ENCODE peak calls at places on chromosomes 12 and 14, in seven cellular contexts. One of them, this sample, is unnamed.
A peak's percentile ranks its signal among the peaks of the same experiment; 100 is the strongest.

GRCh38 chr12:131920157-131920508 is 8.9 kb upstream of the PUS1 start:
- DNase-seq in Peyer's patch: no peak
- DNase-seq in GM23338: no peak
- DNase-seq in GM23248: no peak
- DNase-seq in esophagus squamous epithelium: no peak
- DNase-seq in cardiac muscle cell: no peak
- DNase-seq in CD8-positive, alpha-beta memory T cell: no peak
- DNase-seq in this sample: no peak

GRCh38 chr14:32078030-32078793 is 1.1 kb downstream of the ARHGAP5 start:
- DNase-seq in Peyer's patch: peak; percentile 74
- DNase-seq in GM23338: peak; percentile 8
- DNase-seq in GM23248: peak; percentile 60
- DNase-seq in esophagus squamous epithelium: no peak
- DNase-seq in cardiac muscle cell: peak; percentile 51
- DNase-seq in CD8-positive, alpha-beta memory T cell: no peak
- DNase-seq in this sample: no peak

GRCh38 chr14:39015360-39015961 is 87.6 kb downstream of the SEC23A start:
- DNase-seq in Peyer's patch: no peak
- DNase-seq in GM23338: peak; percentile 75
- DNase-seq in GM23248: peak; percentile 71
- DNase-seq in esophagus squamous epithelium: no peak
- DNase-seq in cardiac muscle cell: peak; percentile 61
- DNase-seq in CD8-positive, alpha-beta memory T cell: no peak
- DNase-seq in this sample: no peak

GRCh38 chr14:22221508-22221907 is 367.5 kb downstream of the DAD1 start:
- DNase-seq in Peyer's patch: no peak
- DNase-seq in GM23338: peak; percentile 61
- DNase-seq in GM23248: peak; percentile 44
- DNase-seq in esophagus squamous epithelium: no peak
- DNase-seq in cardiac muscle cell: no peak
- DNase-seq in CD8-positive, alpha-beta memory T cell: no peak
- DNase-seq in this sample: no peak

GRCh38 chr12:119175115-119175514 is 3.6 kb upstream of the HSPB8 start:
- DNase-seq in Peyer's patch: no peak
- DNase-seq in GM23338: no peak
- DNase-seq in GM23248: no peak
- DNase-seq in esophagus squamous epithelium: no peak
- DNase-seq in cardiac muscle cell: no peak
- DNase-seq in CD8-positive, alpha-beta memory T cell: no peak
- DNase-seq in this sample: no peak

GRCh38 chr12:13368971-13369370 is 172.4 kb downstream of the EMP1 start:
- DNase-seq in Peyer's patch: no peak
- DNase-seq in GM23338: no peak
- DNase-seq in GM23248: no peak
- DNase-seq in esophagus squamous epithelium: no peak
- DNase-seq in cardiac muscle cell: no peak
- DNase-seq in CD8-positive, alpha-beta memory T cell: no peak
- DNase-seq in this sample: no peak

GRCh38 chr12:99522456-99522855 is 125.1 kb upstream of the GARIN6 start:
- DNase-seq in Peyer's patch: no peak
- DNase-seq in GM23338: no peak
- DNase-seq in GM23248: no peak
- DNase-seq in esophagus squamous epithelium: no peak
- DNase-seq in cardiac muscle cell: no peak
- DNase-seq in CD8-positive, alpha-beta memory T cell: no peak
- DNase-seq in this sample: no peak

GRCh38 chr12:53410951-53411350 is 12.7 kb upstream of the AMHR2 start:
- DNase-seq in Peyer's patch: no peak
- DNase-seq in GM23338: no peak
- DNase-seq in GM23248: no peak
- DNase-seq in esophagus squamous epithelium: no peak
- DNase-seq in cardiac muscle cell: no peak
- DNase-seq in CD8-positive, alpha-beta memory T cell: no peak
- DNase-seq in this sample: no peak

GRCh38 chr12:24903305-24904088 is 45.4 kb downstream of the BCAT1 start:
- DNase-seq in Peyer's patch: no peak
- DNase-seq in GM23338: no peak
- DNase-seq in GM23248: peak; percentile 53
- DNase-seq in esophagus squamous epithelium: no peak
- DNase-seq in cardiac muscle cell: no peak
- DNase-seq in CD8-positive, alpha-beta memory T cell: no peak
- DNase-seq in this sample: no peak

GRCh38 chr12:132840536-132840935 is 11.9 kb upstream of the GOLGA3 start:
- DNase-seq in Peyer's patch: no peak
- DNase-seq in GM23338: no peak
- DNase-seq in GM23248: no peak
- DNase-seq in esophagus squamous epithelium: no peak
- DNase-seq in cardiac muscle cell: no peak
- DNase-seq in CD8-positive, alpha-beta memory T cell: no peak
- DNase-seq in this sample: no peak

GRCh38 chr12:122896662-122897061 is 738 bp upstream of the VPS37B start:
- DNase-seq in Peyer's patch: no peak
- DNase-seq in GM23338: no peak
- DNase-seq in GM23248: no peak
- DNase-seq in esophagus squamous epithelium: no peak
- DNase-seq in cardiac muscle cell: no peak
- DNase-seq in CD8-positive, alpha-beta memory T cell: no peak
- DNase-seq in this sample: no peak

GRCh38 chr12:40144023-40144422 is 38.1 kb upstream of the SLC2A13 start:
- DNase-seq in Peyer's patch: no peak
- DNase-seq in GM23338: no peak
- DNase-seq in GM23248: no peak
- DNase-seq in esophagus squamous epithelium: no peak
- DNase-seq in cardiac muscle cell: no peak
- DNase-seq in CD8-positive, alpha-beta memory T cell: no peak
- DNase-seq in this sample: no peak

GRCh38 chr14:90487031-90487430 is 90.2 kb downstream of the CALM1 start:
- DNase-seq in Peyer's patch: no peak
- DNase-seq in GM23338: peak; percentile 32
- DNase-seq in GM23248: no peak
- DNase-seq in esophagus squamous epithelium: no peak
- DNase-seq in cardiac muscle cell: no peak
- DNase-seq in CD8-positive, alpha-beta memory T cell: no peak
- DNase-seq in this sample: no peak

GRCh38 chr12:51262758-51263177 is 7.4 kb downstream of the SMAGP start:
- DNase-seq in Peyer's patch: peak; percentile 76
- DNase-seq in GM23338: peak; percentile 84
- DNase-seq in GM23248: peak; percentile 81
- DNase-seq in esophagus squamous epithelium: no peak
- DNase-seq in cardiac muscle cell: peak; percentile 20
- DNase-seq in CD8-positive, alpha-beta memory T cell: no peak
- DNase-seq in this sample: no peak

GRCh38 chr14:103549361-103550311 is 12.8 kb downstream of the BAG5 start:
- DNase-seq in Peyer's patch: no peak
- DNase-seq in GM23338: no peak
- DNase-seq in GM23248: no peak
- DNase-seq in esophagus squamous epithelium: no peak
- DNase-seq in cardiac muscle cell: no peak
- DNase-seq in CD8-positive, alpha-beta memory T cell: no peak
- DNase-seq in this sample: no peak

GRCh38 chr14:72444701-72445100 is 449.2 kb downstream of the DPF3 start:
- DNase-seq in Peyer's patch: no peak
- DNase-seq in GM23338: no peak
- DNase-seq in GM23248: no peak
- DNase-seq in esophagus squamous epithelium: no peak
- DNase-seq in cardiac muscle cell: no peak
- DNase-seq in CD8-positive, alpha-beta memory T cell: no peak
- DNase-seq in this sample: no peak

GRCh38 chr12:122788387-122788786 is 14.0 kb downstream of the CCDC62 start:
- DNase-seq in Peyer's patch: no peak
- DNase-seq in GM23338: no peak
- DNase-seq in GM23248: peak; percentile 73
- DNase-seq in esophagus squamous epithelium: no peak
- DNase-seq in cardiac muscle cell: no peak
- DNase-seq in CD8-positive, alpha-beta memory T cell: no peak
- DNase-seq in this sample: no peak

GRCh38 chr12:56872366-56872765 is 61.8 kb downstream of the SDR9C7 start:
- DNase-seq in Peyer's patch: no peak
- DNase-seq in GM23338: no peak
- DNase-seq in GM23248: no peak
- DNase-seq in esophagus squamous epithelium: no peak
- DNase-seq in cardiac muscle cell: no peak
- DNase-seq in CD8-positive, alpha-beta memory T cell: no peak
- DNase-seq in this sample: no peak

GRCh38 chr12:7751394-7751793 is 4.2 kb upstream of the CLEC4C start:
- DNase-seq in Peyer's patch: no peak
- DNase-seq in GM23338: no peak
- DNase-seq in GM23248: no peak
- DNase-seq in esophagus squamous epithelium: no peak
- DNase-seq in cardiac muscle cell: no peak
- DNase-seq in CD8-positive, alpha-beta memory T cell: no peak
- DNase-seq in this sample: no peak

GRCh38 chr14:74368441-74368840 is 20.2 kb downstream of the VRTN start:
- DNase-seq in Peyer's patch: no peak
- DNase-seq in GM23338: no peak
- DNase-seq in GM23248: no peak
- DNase-seq in esophagus squamous epithelium: no peak
- DNase-seq in cardiac muscle cell: no peak
- DNase-seq in CD8-positive, alpha-beta memory T cell: no peak
- DNase-seq in this sample: no peak

GRCh38 chr14:20680363-20680762 is 4.0 kb upstream of the RNASE4 start:
- DNase-seq in Peyer's patch: no peak
- DNase-seq in GM23338: no peak
- DNase-seq in GM23248: no peak
- DNase-seq in esophagus squamous epithelium: no peak
- DNase-seq in cardiac muscle cell: no peak
- DNase-seq in CD8-positive, alpha-beta memory T cell: no peak
- DNase-seq in this sample: no peak

GRCh38 chr12:31000751-31001150 is 72.9 kb upstream of the DDX11 start:
- DNase-seq in Peyer's patch: peak; percentile 26
- DNase-seq in GM23338: no peak
- DNase-seq in GM23248: peak; percentile 41
- DNase-seq in esophagus squamous epithelium: no peak
- DNase-seq in cardiac muscle cell: no peak
- DNase-seq in CD8-positive, alpha-beta memory T cell: no peak
- DNase-seq in this sample: no peak

GRCh38 chr14:31207746-31208545 is at the start of gene HECTD1:
- DNase-seq in Peyer's patch: peak; percentile 95
- DNase-seq in GM23338: peak; percentile 90
- DNase-seq in GM23248: peak; percentile 95
- DNase-seq in esophagus squamous epithelium: peak; percentile 46
- DNase-seq in cardiac muscle cell: peak; percentile 95
- DNase-seq in CD8-positive, alpha-beta memory T cell: peak; percentile 77
- DNase-seq in this sample: peak; percentile 56

GRCh38 chr12:46367351-46368029 is 5.1 kb downstream of the SLC38A2 start:
- DNase-seq in Peyer's patch: no peak
- DNase-seq in GM23338: no peak
- DNase-seq in GM23248: no peak
- DNase-seq in esophagus squamous epithelium: no peak
- DNase-seq in cardiac muscle cell: no peak
- DNase-seq in CD8-positive, alpha-beta memory T cell: no peak
- DNase-seq in this sample: no peak
- H3K27ac ChIP-seq in Peyer's patch: no peak overlapping the region
- H3K27ac ChIP-seq in GM23338: peak overlapping the region; percentile 51
- H3K27ac ChIP-seq in GM23248: peak overlapping the region; percentile 96
- H3K27ac ChIP-seq in esophagus squamous epithelium: peak overlapping the region; percentile 42
- H3K27ac ChIP-seq in cardiac muscle cell: no peak overlapping the region
- H3K27ac ChIP-seq in CD8-positive, alpha-beta memory T cell: no peak overlapping the region
- H3K27ac ChIP-seq in this sample: peak overlapping the region; percentile 19

DNA sequence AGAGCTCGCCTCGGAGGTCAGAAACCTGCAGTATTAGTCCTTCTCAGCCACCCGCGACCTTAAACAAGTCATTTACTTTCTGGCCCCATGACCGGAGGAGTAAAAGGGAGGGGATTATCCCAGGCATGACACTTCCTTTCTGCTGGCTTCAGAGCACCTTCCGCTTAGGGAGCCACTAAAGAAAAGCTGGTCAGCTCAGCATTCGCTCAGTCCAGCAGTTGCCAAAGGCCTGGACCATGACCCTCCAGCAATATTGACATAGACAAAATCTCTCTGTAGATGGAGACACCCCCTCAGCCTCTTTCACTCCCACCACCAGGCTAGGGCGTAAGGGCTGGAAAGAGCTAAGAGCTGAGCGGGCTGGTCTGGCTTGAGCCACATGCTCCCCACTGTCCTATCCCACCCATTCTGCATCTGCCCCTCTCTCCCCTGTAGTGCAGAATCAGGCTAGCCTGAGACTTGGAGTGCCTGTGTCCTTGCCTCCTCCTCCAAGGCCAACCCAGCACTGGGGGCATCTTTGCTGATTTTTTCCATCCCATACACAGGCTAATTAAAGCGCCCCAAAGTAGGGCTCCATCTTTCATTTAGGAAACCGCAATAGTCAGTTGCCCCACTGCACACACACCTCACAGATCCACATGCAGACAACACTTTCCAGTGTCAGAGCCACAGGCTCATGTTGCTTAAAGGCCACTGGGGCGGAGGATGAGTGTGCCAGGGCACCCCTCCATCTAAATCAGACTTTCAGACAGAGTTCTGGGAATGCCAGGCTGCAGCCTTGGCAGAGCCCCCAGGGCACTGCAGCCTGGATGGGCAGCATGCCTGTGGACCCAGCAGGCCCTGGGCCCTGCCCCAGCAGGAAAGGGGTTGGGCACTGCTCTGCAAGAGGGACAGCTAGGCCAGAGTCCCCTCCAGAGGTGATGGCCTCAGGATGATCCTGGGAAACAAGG is 4.0 kb upstream of the CPNE6 start:
- DNase-seq in Peyer's patch: no peak
- DNase-seq in GM23338: no peak
- DNase-seq in GM23248: no peak
- DNase-seq in esophagus squamous epithelium: no peak
- DNase-seq in cardiac muscle cell: no peak
- DNase-seq in CD8-positive, alpha-beta memory T cell: no peak
- DNase-seq in this sample: no peak
- H3K4me3 ChIP-seq in Peyer's patch: no peak overlapping the region
- H3K4me3 ChIP-seq in GM23338: no peak overlapping the region
- H3K4me3 ChIP-seq in GM23248: no peak overlapping the region
- H3K4me3 ChIP-seq in esophagus squamous epithelium: no peak overlapping the region
- H3K4me3 ChIP-seq in cardiac muscle cell: no peak overlapping the region
- H3K4me3 ChIP-seq in CD8-positive, alpha-beta memory T cell: no peak overlapping the region
- H3K4me3 ChIP-seq in this sample: no peak overlapping the region

GRCh38 chr12:26188132-26188531 is 7.2 kb upstream of the SSPN start:
- DNase-seq in Peyer's patch: no peak
- DNase-seq in GM23338: no peak
- DNase-seq in GM23248: peak; percentile 83
- DNase-seq in esophagus squamous epithelium: no peak
- DNase-seq in cardiac muscle cell: no peak
- DNase-seq in CD8-positive, alpha-beta memory T cell: no peak
- DNase-seq in this sample: no peak
- H3K4me1 ChIP-seq in Peyer's patch: no peaks in the 10 kb centered on the region
- H3K4me1 ChIP-seq in GM23338: no peaks in the 10 kb centered on the region
- H3K4me1 ChIP-seq in GM23248: peaks cover 23% of the 10 kb centered on the region
- H3K4me1 ChIP-seq in esophagus squamous epithelium: no peaks in the 10 kb centered on the region
- H3K4me1 ChIP-seq in cardiac muscle cell: no peaks in the 10 kb centered on the region
- H3K4me1 ChIP-seq in CD8-positive, alpha-beta memory T cell: no peaks in the 10 kb centered on the region
- H3K4me1 ChIP-seq in this sample: no peaks in the 10 kb centered on the region

DNA sequence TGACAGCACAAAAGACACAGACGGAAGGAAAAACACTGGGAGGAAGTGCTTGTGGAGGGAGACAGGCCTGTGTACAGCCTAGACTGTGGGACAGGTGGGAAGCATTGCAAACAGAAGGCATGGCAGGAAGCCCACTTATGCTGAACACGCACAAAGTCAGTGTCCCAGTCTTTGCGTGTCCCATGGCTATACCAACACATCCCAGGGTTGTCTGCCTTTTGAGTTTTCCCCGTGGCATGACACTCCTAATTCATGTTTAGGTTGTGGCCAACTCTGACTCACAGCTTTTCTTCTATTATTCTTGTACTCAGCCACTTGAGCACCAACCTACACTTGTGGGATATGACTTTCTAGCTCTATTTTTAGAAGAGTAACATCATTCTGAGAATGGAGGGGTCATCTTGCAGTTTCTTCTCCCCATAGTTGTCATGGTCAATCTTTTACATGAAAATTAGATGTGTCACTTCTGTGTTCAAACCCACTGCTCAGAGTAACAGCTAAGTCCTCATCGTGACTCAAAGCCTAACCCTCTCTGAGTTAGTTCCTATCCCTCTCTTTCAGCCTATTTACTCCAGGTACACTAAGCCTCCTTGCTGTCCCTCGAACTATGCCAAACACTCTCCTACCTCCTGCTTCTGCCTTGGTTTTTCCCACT is 27.5 kb upstream of the JPH4 start:
- DNase-seq in Peyer's patch: no peak
- DNase-seq in GM23338: no peak
- DNase-seq in GM23248: peak; percentile 28
- DNase-seq in esophagus squamous epithelium: no peak
- DNase-seq in cardiac muscle cell: no peak
- DNase-seq in CD8-positive, alpha-beta memory T cell: no peak
- DNase-seq in this sample: no peak
- H3K27ac ChIP-seq in Peyer's patch: no peak overlapping the region
- H3K27ac ChIP-seq in GM23338: no peak overlapping the region
- H3K27ac ChIP-seq in GM23248: no peak overlapping the region
- H3K27ac ChIP-seq in esophagus squamous epithelium: no peak overlapping the region
- H3K27ac ChIP-seq in cardiac muscle cell: no peak overlapping the region
- H3K27ac ChIP-seq in CD8-positive, alpha-beta memory T cell: no peak overlapping the region
- H3K27ac ChIP-seq in this sample: no peak overlapping the region